ENCODE peak calls at places on chromosome 11, in eight cellular contexts. R, W, C, M, U, L, J and N are unnamed samples.

GRCh38 chr11:22467248-22467647 is 129.1 kb downstream of the SLC17A6 start:
- DNase-seq in R (no peak), M (no peak), J (no peak), C (no peak), L (no peak), W (no peak), U (peak), N (no peak)

GRCh38 chr11:44574620-44575287 is 9.3 kb downstream of the CD82 start:
- DNase-seq in J (no peak), W (peak), R (no peak), L (peak), M (no peak), C (peak), U (peak), N (peak)

GRCh38 chr11:9677951-9678350 is 14.1 kb downstream of the SWAP70 start:
- DNase-seq in C (no peak), W (no peak), U (no peak), L (no peak), J (no peak), M (no peak), R (no peak), N (no peak)

GRCh38 chr11:106683435-106683834 is 334.8 kb downstream of the GUCY1A2 start:
- DNase-seq in C (no peak), W (no peak), M (no peak), R (no peak), J (no peak), U (no peak), L (no peak), N (no peak)

GRCh38 chr11:109123811-109124787 is 297.9 kb upstream of the C11orf87 start:
- DNase-seq in R (no peak), W (peak), C (peak), M (no peak), L (no peak), J (no peak), U (peak), N (no peak)

GRCh38 chr11:44609028-44609782 is 43.7 kb downstream of the CD82 start:
- DNase-seq in R (no peak), J (no peak), C (no peak), W (no peak), M (no peak), L (no peak), U (no peak), N (no peak)

GRCh38 chr11:30508594-30508993 is 77.6 kb downstream of the MPPED2 start:
- DNase-seq in W (no peak), C (no peak), M (no peak), U (no peak), R (no peak), J (no peak), L (no peak), N (no peak)

GRCh38 chr11:117976445-117976844 is 9.7 kb upstream of the IL10RA start:
- DNase-seq in M (no peak), R (no peak), J (no peak), W (no peak), C (no peak), L (no peak), U (no peak), N (no peak)

GRCh38 chr11:93131709-93132108 is 66.1 kb downstream of the SLC36A4 start:
- DNase-seq in W (no peak), U (no peak), J (no peak), R (no peak), L (no peak), M (no peak), C (no peak), N (no peak)

GRCh38 chr11:119666463-119667131 is 62.4 kb downstream of the NECTIN1 start:
- DNase-seq in U (peak), C (peak), J (peak), M (peak), W (peak), L (peak), R (peak), N (no peak)

GRCh38 chr11:3345736-3346135 is 33.2 kb downstream of the ZNF195 start:
- DNase-seq in U (no peak), W (no peak), R (no peak), M (no peak), L (no peak), C (no peak), J (no peak), N (no peak)

GRCh38 chr11:3346587-3346986 is 32.4 kb downstream of the ZNF195 start:
- DNase-seq in C (no peak), R (no peak), W (no peak), M (no peak), L (no peak), J (no peak), U (no peak), N (no peak)

GRCh38 chr11:3347127-3347526 is 31.8 kb downstream of the ZNF195 start:
- DNase-seq in C (no peak), U (no peak), M (no peak), R (no peak), W (no peak), L (no peak), J (no peak), N (no peak)

GRCh38 chr11:3344775-3345174 is 34.2 kb downstream of the ZNF195 start:
- DNase-seq in M (no peak), R (no peak), W (no peak), J (no peak), U (no peak), L (no peak), C (no peak), N (no peak)

GRCh38 chr11:3344327-3344726 is 34.6 kb downstream of the ZNF195 start:
- DNase-seq in L (no peak), W (no peak), M (no peak), R (no peak), C (no peak), J (no peak), U (no peak), N (no peak)
- H3K4me3 ChIP-seq in L (no peak), W (no peak), M (no peak), R (no peak), C (no peak), J (no peak), U (no peak), N (no peak)

DNA sequence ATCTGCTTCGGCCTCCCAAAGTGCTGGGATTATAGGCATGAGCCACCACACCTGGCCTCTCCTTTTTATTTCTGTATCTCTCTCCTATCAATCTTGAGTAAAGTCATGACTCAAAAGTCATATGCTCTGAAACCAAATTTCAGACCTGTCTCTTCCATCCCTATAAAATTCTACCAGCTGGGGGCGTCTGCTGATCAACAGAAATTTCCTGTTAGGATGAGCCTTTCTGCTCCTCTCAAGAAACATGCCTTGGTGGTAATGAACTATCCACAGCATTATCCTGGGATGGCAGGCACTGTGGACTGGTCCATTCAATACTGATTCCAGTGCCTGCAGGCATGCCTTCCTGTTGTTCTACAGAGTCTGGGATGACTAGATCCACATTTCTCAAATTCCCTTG is 472.6 kb downstream of the NELL1 start:
- DNase-seq in W (no peak), R (no peak), C (no peak), J (peak), M (no peak), L (no peak), U (no peak), N (no peak)
- TF ChIP-seq CTCF in W (no peak), R (no peak), C (no peak), J (peak), M (no peak), L (no peak), U (no peak), N (peak)

GRCh38 chr11:73314121-73314948 is 6.3 kb downstream of the ARHGEF17 start:
- DNase-seq in C (peak), U (peak), R (no peak), W (peak), L (no peak), M (no peak), J (peak), N (peak)
- H3K4me3 ChIP-seq in C (peak), U (no peak), R (peak), W (no peak), L (no peak), M (no peak), J (no peak), N (no peak)

DNA sequence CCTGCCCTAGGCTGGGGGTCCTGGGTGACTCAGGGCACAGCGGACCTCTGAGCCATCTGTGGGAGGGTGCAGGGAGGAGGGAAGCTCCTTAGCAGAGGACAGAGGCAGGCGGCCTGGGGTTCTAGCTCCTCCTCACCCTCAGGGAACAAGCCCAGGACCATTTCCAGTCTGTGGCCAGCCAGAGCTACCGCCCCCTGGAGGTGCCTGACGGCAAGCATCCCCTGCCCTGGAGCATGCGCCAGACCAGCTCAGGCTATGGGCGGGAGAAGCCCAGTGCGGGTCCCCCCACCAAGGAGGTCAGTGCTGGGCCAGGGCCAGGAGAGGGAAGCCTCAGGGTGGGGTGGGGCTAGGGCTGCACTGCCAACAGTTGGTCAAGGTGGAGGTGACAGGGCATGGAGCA is 26.0 kb upstream of the LRRC10B start:
- DNase-seq in U (no peak), L (no peak), W (no peak), J (no peak), R (no peak), C (no peak), M (no peak), N (no peak)
- TF ChIP-seq CTCF in U (peak), L (no peak), W (peak), J (peak), R (peak), C (peak), M (no peak), N (peak)